ENCODE peak calls at places on chromosomes 1 and 21, in seven cellular contexts. Y is psoas muscle; O is activated naive CD8-positive, alpha-beta T cell treated with anti-CD3 and anti-CD28 coated beads for 36 hours; M is kidney epithelial cell; S is ELR; N is ACHN; C is RWPE1. Q is an unnamed sample.
A peak's percentile ranks its signal among the peaks of the same experiment; 100 is the strongest.

GRCh38 chr1:178625695-178626094 is 99.3 kb upstream of the RALGPS2 start:
- DNase-seq in Y (no peak), O (no peak), S (no peak), C (no peak), N (no peak), M (no peak), Q (no peak)

GRCh38 chr1:63662846-63663245 is 69.6 kb downstream of the PGM1 start:
- DNase-seq in N (peak; percentile 90), O (no peak), M (peak; percentile 89), C (peak; percentile 99), S (peak; percentile 96), Y (no peak), Q (peak; percentile 79)

GRCh38 chr1:105087496-105087895 is 1337.8 kb downstream of the AMY1C start:
- DNase-seq in M (no peak), C (peak; percentile 73), Y (no peak), N (no peak), S (peak; percentile 1), O (no peak), Q (peak; percentile 6)

GRCh38 chr21:34360488-34361241 is 3.1 kb upstream of the KCNE2 start:
- DNase-seq in O (no peak), Y (no peak), M (no peak), N (no peak), S (no peak), C (no peak), Q (no peak)

GRCh38 chr1:45097079-45097478 is 85.0 kb downstream of the UROD start:
- DNase-seq in M (no peak), Y (no peak), N (no peak), S (no peak), O (no peak), C (no peak), Q (no peak)

GRCh38 chr21:33171584-33172169 is 58.1 kb upstream of the IFNAR2 start:
- DNase-seq in M (no peak), C (no peak), Y (no peak), N (no peak), O (no peak), S (no peak), Q (no peak)

GRCh38 chr1:198083549-198083948 is 73.2 kb upstream of the NEK7 start:
- DNase-seq in M (no peak), N (no peak), C (no peak), O (no peak), S (no peak), Y (no peak), Q (no peak)

GRCh38 chr1:214537219-214537618 is 14.2 kb downstream of the PTPN14 start:
- DNase-seq in O (no peak), Y (no peak), S (no peak), M (no peak), C (no peak), N (no peak), Q (no peak)

GRCh38 chr1:30868833-30869435 is 39.6 kb downstream of the SDC3 start:
- DNase-seq in N (no peak), M (no peak), Y (no peak), O (peak; percentile 27), S (no peak), C (no peak), Q (no peak)

GRCh38 chr1:237139732-237140131 is 97.7 kb downstream of the RYR2 start:
- DNase-seq in M (no peak), S (no peak), N (no peak), O (no peak), C (no peak), Y (no peak), Q (no peak)

GRCh38 chr1:66758247-66758755 is 6.0 kb downstream of the DYNLT5 start:
- DNase-seq in M (no peak), O (no peak), Y (no peak), S (no peak), C (no peak), N (no peak), Q (no peak)

GRCh38 chr1:115648717-115649691 is 7.2 kb downstream of the VANGL1 start:
- DNase-seq in S (no peak), O (peak; percentile 31), C (no peak), M (no peak), Y (no peak), N (no peak), Q (no peak)

GRCh38 chr21:45410865-45411809 is 6.2 kb downstream of the COL18A1 start:
- DNase-seq in S (no peak), Y (peak; percentile 15), O (no peak), M (no peak), C (no peak), N (no peak), Q (no peak)

GRCh38 chr1:201652180-201652579 is 113.3 kb downstream of the NAV1 start:
- DNase-seq in N (no peak), Y (no peak), M (no peak), C (no peak), O (no peak), S (no peak), Q (no peak)

GRCh38 chr1:194361374-194362131 is 1175.1 kb upstream of the B3GALT2 start:
- DNase-seq in O (no peak), M (no peak), C (no peak), N (no peak), S (no peak), Y (no peak), Q (no peak)

GRCh38 chr1:5993553-5994510 is 1.6 kb upstream of the NPHP4 start:
- DNase-seq in S (no peak), C (peak; percentile 26), O (peak; percentile 45), N (no peak), Y (no peak), M (no peak), Q (no peak)

GRCh38 chr1:20680269-20680668 is 19.1 kb upstream of the DDOST start:
- DNase-seq in N (no peak), Y (no peak), M (no peak), C (no peak), O (no peak), S (no peak), Q (no peak)

GRCh38 chr1:43143441-43143888 is 28.6 kb downstream of the EBNA1BP2 start:
- DNase-seq in N (peak; percentile 24), Y (no peak), S (peak; percentile 53), O (no peak), C (no peak), M (no peak), Q (peak; percentile 11)

GRCh38 chr21:43961382-43961909 is 50.7 kb upstream of the TRAPPC10 start:
- DNase-seq in M (no peak), C (no peak), Y (no peak), S (no peak), O (no peak), N (no peak), Q (no peak)

GRCh38 chr21:43736224-43736883 is 17.4 kb downstream of the PDXK start:
- DNase-seq in N (no peak), O (no peak), C (no peak), Y (no peak), S (peak; percentile 39), M (no peak), Q (no peak)

GRCh38 chr1:34642679-34643078 is 112.2 kb upstream of the GJB5 start:
- DNase-seq in C (no peak), Y (no peak), M (no peak), S (no peak), N (no peak), O (no peak), Q (no peak)

GRCh38 chr1:162912061-162912667 is 51.2 kb upstream of the CCDC190 start:
- DNase-seq in S (peak; percentile 17), N (peak; percentile 11), O (no peak), M (no peak), Y (no peak), C (no peak), Q (no peak)

GRCh38 chr1:45730780-45731319 is 19.6 kb downstream of the IPP start:
- DNase-seq in C (no peak), M (no peak), S (no peak), O (no peak), N (no peak), Y (no peak), Q (no peak)

GRCh38 chr1:53835491-53835890 is 2.6 kb downstream of the NDC1 start:
- DNase-seq in N (no peak), S (peak; percentile 84), O (no peak), Y (no peak), M (no peak), C (no peak), Q (no peak)

GRCh38 chr1:28236656-28237331 is 870 bp downstream of the ATP5IF1 start:
- DNase-seq in O (no peak), M (no peak), S (peak; percentile 6), Y (no peak), N (no peak), C (no peak), Q (no peak)

GRCh38 chr1:53552981-53553733 is 94.0 kb downstream of the DMRTB1 start:
- DNase-seq in M (no peak), S (peak; percentile 54), N (no peak), Y (no peak), O (no peak), C (no peak), Q (no peak)

GRCh38 chr1:112508242-112509004 is at the start of gene WNT2B:
- DNase-seq in O (peak; percentile 53), Y (peak; percentile 33), N (no peak), C (peak; percentile 31), S (peak; percentile 43), M (no peak), Q (peak; percentile 40)

Q was measured in Calu3.